ENCODE peak calls at places on chromosomes 3 and 15, in eight cellular contexts. H is DND-41, I is IMR-90, Z is H1, K is tibial artery, Y is heart left ventricle, L is MM.1S, S is spleen. F is an unnamed sample.

GRCh38 chr3:169886671-169887070 is 16.9 kb upstream of the LRRC31 start:
- DNase-seq in H (no peak), I (peak; percentile 35), Z (no peak), K (peak; percentile 85), Y (peak; percentile 89), L (no peak), S (no peak), F (peak; percentile 46)

GRCh38 chr15:100430381-100430780 is 88.6 kb upstream of the ADAMTS17 start:
- DNase-seq in H (no peak), I (no peak), Z (no peak), K (no peak), Y (no peak), L (no peak), S (no peak), F (no peak)

GRCh38 chr3:102189564-102190339 is 245.1 kb upstream of the ZPLD1 start:
- DNase-seq in H (no peak), I (peak; percentile 55), Z (no peak), K (no peak), Y (no peak), L (no peak), S (no peak), F (no peak)

GRCh38 chr3:65483475-65483874 is 555.2 kb downstream of the MAGI1 start:
- DNase-seq in H (no peak), I (no peak), Z (no peak), K (peak; percentile 74), Y (peak; percentile 86), L (no peak), S (peak; percentile 76), F (peak; percentile 23)

GRCh38 chr3:13080591-13080990 is 7.4 kb upstream of the IQSEC1 start:
- DNase-seq in H (no peak), I (no peak), Z (no peak), K (peak; percentile 94), Y (peak; percentile 90), L (no peak), S (no peak), F (no peak)

GRCh38 chr15:43939070-43939469 is 112.3 kb downstream of the WDR76 start:
- DNase-seq in H (no peak), I (peak; percentile 33), Z (no peak), K (no peak), Y (no peak), L (no peak), S (no peak), F (no peak)

GRCh38 chr15:29139540-29140459 is 129.8 kb downstream of the NSMCE3 start:
- DNase-seq in H (peak; percentile 53), I (peak; percentile 24), Z (peak; percentile 54), K (peak; percentile 60), Y (peak; percentile 45), L (peak; percentile 34), S (peak; percentile 82), F (peak; percentile 43)

GRCh38 chr15:75531041-75531450 is 48.1 kb downstream of the PTPN9 start:
- DNase-seq in H (no peak), I (peak; percentile 40), Z (no peak), K (peak; percentile 84), Y (peak; percentile 82), L (no peak), S (no peak), F (peak; percentile 90)

GRCh38 chr3:16286161-16286560 is 21.1 kb downstream of the OXNAD1 start:
- DNase-seq in H (peak; percentile 41), I (no peak), Z (no peak), K (no peak), Y (no peak), L (no peak), S (no peak), F (no peak)

GRCh38 chr3:56131976-56132590 is 336.2 kb downstream of the ERC2 start:
- DNase-seq in H (no peak), I (peak; percentile 95), Z (no peak), K (peak; percentile 65), Y (no peak), L (no peak), S (no peak), F (peak; percentile 75)

GRCh38 chr15:52523192-52523591 is 5.5 kb downstream of the MYO5A start:
- DNase-seq in H (no peak), I (peak; percentile 93), Z (no peak), K (no peak), Y (no peak), L (no peak), S (no peak), F (no peak)

GRCh38 chr3:111070772-111071256 is 802 bp upstream of the NECTIN3 start:
- DNase-seq in H (no peak), I (no peak), Z (no peak), K (peak; percentile 65), Y (peak; percentile 26), L (no peak), S (no peak), F (no peak)

GRCh38 chr3:144586382-144586781 is 614.8 kb downstream of the DIPK2A start:
- DNase-seq in H (no peak), I (peak; percentile 66), Z (no peak), K (no peak), Y (no peak), L (no peak), S (no peak), F (no peak)

GRCh38 chr3:72008226-72008996 is 223.5 kb upstream of the PROK2 start:
- DNase-seq in H (no peak), I (peak; percentile 41), Z (no peak), K (no peak), Y (no peak), L (no peak), S (no peak), F (no peak)

GRCh38 chr3:53160660-53161344 is at the start of gene PRKCD:
- DNase-seq in H (no peak), I (peak; percentile 78), Z (no peak), K (peak; percentile 95), Y (peak; percentile 92), L (peak; percentile 83), S (peak; percentile 96), F (peak; percentile 90)

GRCh38 chr15:74315626-74316025 is 51.8 kb downstream of the CYP11A1 start:
- DNase-seq in H (no peak), I (no peak), Z (no peak), K (no peak), Y (peak; percentile 47), L (peak; percentile 19), S (peak; percentile 82), F (no peak)

GRCh38 chr15:64740361-64741170 is 34.8 kb downstream of the RBPMS2 start:
- DNase-seq in H (no peak), I (peak; percentile 77), Z (no peak), K (peak; percentile 84), Y (peak; percentile 81), L (peak; percentile 22), S (no peak), F (no peak)

GRCh38 chr3:183430325-183430957 is 2.0 kb upstream of the MCF2L2 start:
- DNase-seq in H (no peak), I (no peak), Z (no peak), K (no peak), Y (no peak), L (peak; percentile 51), S (no peak), F (no peak)

GRCh38 chr3:426056-426455 is 229.5 kb downstream of the CHL1 start:
- DNase-seq in H (no peak), I (no peak), Z (no peak), K (no peak), Y (no peak), L (no peak), S (no peak), F (no peak)

GRCh38 chr15:91412529-91412928 is 312.5 kb downstream of the SV2B start:
- DNase-seq in H (no peak), I (no peak), Z (no peak), K (no peak), Y (no peak), L (no peak), S (no peak), F (no peak)

GRCh38 chr3:106261396-106261795 is 392.6 kb upstream of the CBLB start:
- DNase-seq in H (no peak), I (peak; percentile 45), Z (no peak), K (no peak), Y (no peak), L (no peak), S (no peak), F (no peak)

GRCh38 chr3:177476921-177477435 is 279.7 kb upstream of the TBL1XR1 start:
- DNase-seq in H (no peak), I (no peak), Z (no peak), K (no peak), Y (no peak), L (no peak), S (no peak), F (no peak)

GRCh38 chr3:161273589-161274218 is 52.6 kb downstream of the NMD3 start:
- DNase-seq in H (peak; percentile 26), I (peak; percentile 52), Z (no peak), K (no peak), Y (no peak), L (peak; percentile 66), S (no peak), F (no peak)

GRCh38 chr15:29613951-29614382 is 208.3 kb downstream of the TJP1 start:
- DNase-seq in H (no peak), I (no peak), Z (no peak), K (no peak), Y (no peak), L (peak; percentile 42), S (no peak), F (no peak)

DNA sequence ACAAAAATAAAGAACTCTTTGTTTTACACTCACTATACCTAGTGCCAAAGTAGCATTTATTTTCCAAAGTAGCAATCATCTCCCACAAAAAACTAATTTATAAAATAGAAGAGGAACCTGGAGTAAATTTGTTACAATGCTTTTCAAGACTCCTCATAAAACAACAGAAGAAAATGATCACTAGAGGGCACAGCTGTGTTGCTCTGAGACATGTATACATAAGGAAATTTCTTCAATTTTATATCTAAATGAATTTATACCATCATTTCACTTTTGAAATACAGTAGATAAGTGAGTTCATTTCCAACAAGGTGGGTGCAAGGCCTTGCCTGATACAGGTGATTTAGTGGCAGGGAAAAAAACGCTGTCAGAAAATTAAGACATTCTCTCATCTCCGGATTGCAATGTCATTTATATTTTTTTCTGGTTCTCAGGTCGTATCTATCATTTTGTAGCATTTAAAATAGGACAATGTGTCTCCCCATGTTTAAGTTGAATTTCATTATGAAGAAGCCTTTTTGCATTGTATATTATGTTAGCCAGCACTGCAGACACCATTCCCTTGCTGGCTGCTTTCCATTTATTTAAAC is 25.3 kb upstream of the ARHGEF26 start:
- DNase-seq in H (no peak), I (peak; percentile 55), Z (no peak), K (no peak), Y (no peak), L (peak; percentile 30), S (no peak), F (no peak)
- TF ChIP-seq CTCF in H (peak; percentile 35), I (peak; percentile 67), Z (peak; percentile 7), K (peak; percentile 49), Y (no peak), L (peak; percentile 47), S (no peak), F (peak; percentile 41)

GRCh38 chr3:193508108-193508507 is 46.6 kb downstream of the ATP13A4 start:
- DNase-seq in H (no peak), I (no peak), Z (no peak), K (no peak), Y (no peak), L (no peak), S (no peak), F (no peak)
- H3K27me3 ChIP-seq in H (no peaks in the 10 kb centered on the region), I (no peaks in the 10 kb centered on the region), Z (no peaks in the 10 kb centered on the region), K (no peaks in the 10 kb centered on the region), Y (no peaks in the 10 kb centered on the region), L (no peaks in the 10 kb centered on the region), S (no peaks in the 10 kb centered on the region), F (no peaks in the 10 kb centered on the region)

GRCh38 chr15:70355275-70355795 is 257.6 kb upstream of the TLE3 start:
- DNase-seq in H (no peak), I (no peak), Z (no peak), K (no peak), Y (no peak), L (no peak), S (no peak), F (no peak)
- TF ChIP-seq CTCF in H (peak; percentile 34), I (no peak), Z (peak; percentile 21), K (no peak), Y (no peak), L (no peak), S (no peak), F (no peak)

GRCh38 chr3:50205719-50206276 is 727 bp downstream of the SLC38A3 start:
- DNase-seq in H (no peak), I (no peak), Z (no peak), K (no peak), Y (peak; percentile 72), L (no peak), S (no peak), F (no peak)
- H3K27me3 ChIP-seq in H (peaks cover 40% of the 10 kb centered on the region), I (peaks cover 69% of the 10 kb centered on the region), Z (peaks cover 28% of the 10 kb centered on the region), K (peaks cover 53% of the 10 kb centered on the region), Y (peaks cover 46% of the 10 kb centered on the region), L (peaks cover 87% of the 10 kb centered on the region), S (peaks cover 49% of the 10 kb centered on the region), F (peaks cover 25% of the 10 kb centered on the region)